ENCODE peak calls at places on chromosome 3, in ten cellular contexts. One of them, this sample, is unnamed. For H3K27me3 and H3K4me1, the result is how much of the 10 kb centered on the place peaks cover.

GRCh38 chr3:128205616-128206015 is 52.3 kb downstream of the EEFSEC start:
- DNase-seq in CD8-positive, alpha-beta T cell: no peak
- DNase-seq in left lung: no peak
- DNase-seq in neuronal stem cell: no peak
- DNase-seq in mesendoderm: no peak
- DNase-seq in cardiac muscle cell: no peak
- DNase-seq in psoas muscle: no peak
- DNase-seq in tibial artery: no peak
- DNase-seq in neural progenitor cell: no peak
- DNase-seq in GM12878: no peak
- DNase-seq in this sample: no peak

GRCh38 chr3:40924559-40925058 is 274.7 kb upstream of the CTNNB1 start:
- DNase-seq in CD8-positive, alpha-beta T cell: no peak
- DNase-seq in left lung: no peak
- DNase-seq in neuronal stem cell: no peak
- DNase-seq in mesendoderm: no peak
- DNase-seq in cardiac muscle cell: no peak
- DNase-seq in psoas muscle: no peak
- DNase-seq in tibial artery: no peak
- DNase-seq in neural progenitor cell: no peak
- DNase-seq in GM12878: no peak
- DNase-seq in this sample: no peak

GRCh38 chr3:108184824-108185223 is 37.4 kb downstream of the IFT57 start:
- DNase-seq in CD8-positive, alpha-beta T cell: no peak
- DNase-seq in left lung: no peak
- DNase-seq in neuronal stem cell: no peak
- DNase-seq in mesendoderm: no peak
- DNase-seq in cardiac muscle cell: no peak
- DNase-seq in psoas muscle: no peak
- DNase-seq in tibial artery: no peak
- DNase-seq in neural progenitor cell: no peak
- DNase-seq in GM12878: no peak
- DNase-seq in this sample: no peak

GRCh38 chr3:126416943-126417342 is 22.2 kb downstream of the CFAP100 start:
- DNase-seq in CD8-positive, alpha-beta T cell: no peak
- DNase-seq in left lung: no peak
- DNase-seq in neuronal stem cell: no peak
- DNase-seq in mesendoderm: no peak
- DNase-seq in cardiac muscle cell: no peak
- DNase-seq in psoas muscle: no peak
- DNase-seq in tibial artery: no peak
- DNase-seq in neural progenitor cell: no peak
- DNase-seq in GM12878: no peak
- DNase-seq in this sample: no peak

GRCh38 chr3:50592568-50592967 is 19.0 kb downstream of the CISH start:
- DNase-seq in CD8-positive, alpha-beta T cell: no peak
- DNase-seq in left lung: peak
- DNase-seq in neuronal stem cell: no peak
- DNase-seq in mesendoderm: no peak
- DNase-seq in cardiac muscle cell: no peak
- DNase-seq in psoas muscle: peak
- DNase-seq in tibial artery: no peak
- DNase-seq in neural progenitor cell: no peak
- DNase-seq in GM12878: no peak
- DNase-seq in this sample: no peak

GRCh38 chr3:119401069-119401468 is 62.3 kb downstream of the TMEM39A start:
- DNase-seq in CD8-positive, alpha-beta T cell: no peak
- DNase-seq in left lung: no peak
- DNase-seq in neuronal stem cell: no peak
- DNase-seq in mesendoderm: no peak
- DNase-seq in cardiac muscle cell: no peak
- DNase-seq in psoas muscle: no peak
- DNase-seq in tibial artery: no peak
- DNase-seq in neural progenitor cell: no peak
- DNase-seq in GM12878: peak
- DNase-seq in this sample: peak

GRCh38 chr3:127286571-127287140 is 1.2 kb downstream of the PRR20G start:
- DNase-seq in CD8-positive, alpha-beta T cell: no peak
- DNase-seq in left lung: no peak
- DNase-seq in neuronal stem cell: no peak
- DNase-seq in mesendoderm: no peak
- DNase-seq in cardiac muscle cell: no peak
- DNase-seq in psoas muscle: no peak
- DNase-seq in tibial artery: no peak
- DNase-seq in neural progenitor cell: no peak
- DNase-seq in GM12878: no peak
- DNase-seq in this sample: no peak

GRCh38 chr3:120162400-120162799 is 68.2 kb upstream of the GSK3B start:
- DNase-seq in CD8-positive, alpha-beta T cell: no peak
- DNase-seq in left lung: no peak
- DNase-seq in neuronal stem cell: no peak
- DNase-seq in mesendoderm: no peak
- DNase-seq in cardiac muscle cell: no peak
- DNase-seq in psoas muscle: no peak
- DNase-seq in tibial artery: no peak
- DNase-seq in neural progenitor cell: no peak
- DNase-seq in GM12878: no peak
- DNase-seq in this sample: no peak

GRCh38 chr3:10981961-10982360 is 10.6 kb upstream of the SLC6A1 start:
- DNase-seq in CD8-positive, alpha-beta T cell: no peak
- DNase-seq in left lung: no peak
- DNase-seq in neuronal stem cell: no peak
- DNase-seq in mesendoderm: no peak
- DNase-seq in cardiac muscle cell: peak
- DNase-seq in psoas muscle: no peak
- DNase-seq in tibial artery: no peak
- DNase-seq in neural progenitor cell: no peak
- DNase-seq in GM12878: no peak
- DNase-seq in this sample: no peak

GRCh38 chr3:77026904-77027634 is 12.8 kb upstream of the ROBO2 start:
- DNase-seq in CD8-positive, alpha-beta T cell: no peak
- DNase-seq in left lung: no peak
- DNase-seq in neuronal stem cell: no peak
- DNase-seq in mesendoderm: no peak
- DNase-seq in cardiac muscle cell: no peak
- DNase-seq in psoas muscle: no peak
- DNase-seq in tibial artery: no peak
- DNase-seq in neural progenitor cell: no peak
- DNase-seq in GM12878: no peak
- DNase-seq in this sample: no peak

GRCh38 chr3:30435950-30436349 is 170.5 kb upstream of the TGFBR2 start:
- DNase-seq in CD8-positive, alpha-beta T cell: no peak
- DNase-seq in left lung: no peak
- DNase-seq in neuronal stem cell: no peak
- DNase-seq in mesendoderm: peak
- DNase-seq in cardiac muscle cell: no peak
- DNase-seq in psoas muscle: no peak
- DNase-seq in tibial artery: no peak
- DNase-seq in neural progenitor cell: no peak
- DNase-seq in GM12878: no peak
- DNase-seq in this sample: peak

GRCh38 chr3:113018461-113019181 is 27.8 kb downstream of the GTPBP8 start:
- DNase-seq in CD8-positive, alpha-beta T cell: no peak
- DNase-seq in left lung: no peak
- DNase-seq in neuronal stem cell: no peak
- DNase-seq in mesendoderm: no peak
- DNase-seq in cardiac muscle cell: no peak
- DNase-seq in psoas muscle: no peak
- DNase-seq in tibial artery: no peak
- DNase-seq in neural progenitor cell: peak
- DNase-seq in GM12878: no peak
- DNase-seq in this sample: peak

GRCh38 chr3:69214241-69214640 is 91.8 kb upstream of the LMOD3 start:
- DNase-seq in CD8-positive, alpha-beta T cell: no peak
- DNase-seq in left lung: no peak
- DNase-seq in neuronal stem cell: no peak
- DNase-seq in mesendoderm: no peak
- DNase-seq in cardiac muscle cell: no peak
- DNase-seq in psoas muscle: no peak
- DNase-seq in tibial artery: no peak
- DNase-seq in neural progenitor cell: no peak
- DNase-seq in GM12878: no peak
- DNase-seq in this sample: no peak

GRCh38 chr3:101941253-101942039 is 92.1 kb downstream of the NFKBIZ start:
- DNase-seq in CD8-positive, alpha-beta T cell: no peak
- DNase-seq in left lung: no peak
- DNase-seq in neuronal stem cell: no peak
- DNase-seq in mesendoderm: no peak
- DNase-seq in cardiac muscle cell: no peak
- DNase-seq in psoas muscle: no peak
- DNase-seq in tibial artery: no peak
- DNase-seq in neural progenitor cell: no peak
- DNase-seq in GM12878: no peak
- DNase-seq in this sample: no peak

DNA sequence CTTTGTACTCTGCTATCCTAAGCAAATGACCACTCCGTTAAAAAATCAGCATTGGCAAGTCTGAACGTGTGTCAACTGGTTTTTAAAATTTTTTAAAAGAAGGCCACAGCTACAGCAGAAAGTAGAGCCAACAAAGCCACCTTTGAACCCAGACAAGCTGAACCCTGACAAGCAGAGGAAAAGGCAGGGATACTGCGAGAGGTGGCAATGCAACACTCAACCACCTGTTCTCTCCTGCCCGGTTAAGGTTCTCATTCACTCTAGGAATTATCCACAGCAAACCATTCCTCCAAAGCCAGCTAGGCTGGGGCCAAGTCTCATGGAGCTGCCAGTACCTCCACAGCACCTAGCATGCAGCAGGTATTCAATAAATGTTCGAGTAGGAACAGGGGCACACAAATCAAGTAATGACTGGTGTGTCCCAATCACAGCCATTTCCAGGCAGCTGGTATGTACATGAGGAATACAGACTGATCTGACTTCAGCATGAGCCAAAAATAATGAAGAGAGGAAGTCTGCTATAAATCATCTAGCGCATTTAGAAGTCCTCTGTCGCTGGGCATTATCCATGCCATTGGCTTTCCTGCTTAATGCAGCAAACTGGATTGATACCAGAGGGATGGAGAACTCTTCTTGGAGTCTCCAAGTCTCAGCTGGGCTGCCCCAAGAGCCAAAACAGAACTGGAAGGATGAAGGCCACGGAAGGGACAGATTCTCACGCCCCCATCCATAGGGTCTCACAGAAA is 75.9 kb downstream of the ADCY5 start:
- DNase-seq in CD8-positive, alpha-beta T cell: no peak
- DNase-seq in left lung: peak
- DNase-seq in neuronal stem cell: no peak
- DNase-seq in mesendoderm: no peak
- DNase-seq in cardiac muscle cell: no peak
- DNase-seq in psoas muscle: no peak
- DNase-seq in tibial artery: peak
- DNase-seq in neural progenitor cell: no peak
- DNase-seq in GM12878: no peak
- DNase-seq in this sample: no peak
- H3K27me3 ChIP-seq in CD8-positive, alpha-beta T cell: under half
- H3K27me3 ChIP-seq in left lung: under half
- H3K27me3 ChIP-seq in neuronal stem cell: under half
- H3K27me3 ChIP-seq in mesendoderm: under half
- H3K27me3 ChIP-seq in cardiac muscle cell: under half
- H3K27me3 ChIP-seq in psoas muscle: under half
- H3K27me3 ChIP-seq in tibial artery: under half
- H3K27me3 ChIP-seq in neural progenitor cell: under half
- H3K27me3 ChIP-seq in GM12878: under half
- H3K27me3 ChIP-seq in this sample: under half

DNA sequence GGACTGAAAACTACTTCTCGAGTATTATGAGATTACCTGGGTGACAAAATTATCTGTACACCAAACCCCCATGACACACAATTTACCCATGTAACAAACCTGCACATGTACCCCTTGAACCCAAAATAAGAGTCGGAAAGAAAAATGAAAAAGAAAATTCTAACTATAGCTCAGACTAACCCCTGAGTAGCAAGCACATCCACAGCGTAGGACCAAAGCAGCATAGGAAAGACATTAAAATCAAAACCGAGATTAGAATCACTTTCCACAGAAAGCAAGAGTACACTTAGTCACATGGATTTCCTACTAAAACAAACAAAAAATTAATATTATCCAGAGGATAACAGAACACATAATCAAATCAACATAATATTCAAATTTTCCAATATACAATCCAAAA is 6.3 kb upstream of the PIK3CA start:
- DNase-seq in CD8-positive, alpha-beta T cell: no peak
- DNase-seq in left lung: no peak
- DNase-seq in neuronal stem cell: no peak
- DNase-seq in mesendoderm: no peak
- DNase-seq in cardiac muscle cell: no peak
- DNase-seq in psoas muscle: no peak
- DNase-seq in tibial artery: no peak
- DNase-seq in neural progenitor cell: no peak
- DNase-seq in GM12878: no peak
- DNase-seq in this sample: no peak
- H3K4me3 ChIP-seq in CD8-positive, alpha-beta T cell: no peak
- H3K4me3 ChIP-seq in left lung: no peak
- H3K4me3 ChIP-seq in neuronal stem cell: no peak
- H3K4me3 ChIP-seq in mesendoderm: no peak
- H3K4me3 ChIP-seq in cardiac muscle cell: no peak
- H3K4me3 ChIP-seq in psoas muscle: no peak
- H3K4me3 ChIP-seq in tibial artery: no peak
- H3K4me3 ChIP-seq in neural progenitor cell: no peak
- H3K4me3 ChIP-seq in GM12878: no peak
- H3K4me3 ChIP-seq in this sample: no peak

GRCh38 chr3:13653631-13654279 is 104.8 kb downstream of the FBLN2 start:
- DNase-seq in CD8-positive, alpha-beta T cell: no peak
- DNase-seq in left lung: no peak
- DNase-seq in neuronal stem cell: no peak
- DNase-seq in mesendoderm: peak
- DNase-seq in cardiac muscle cell: no peak
- DNase-seq in psoas muscle: no peak
- DNase-seq in tibial artery: no peak
- DNase-seq in neural progenitor cell: no peak
- DNase-seq in GM12878: no peak
- DNase-seq in this sample: no peak
- H3K4me1 ChIP-seq in CD8-positive, alpha-beta T cell: under half
- H3K4me1 ChIP-seq in left lung: under half
- H3K4me1 ChIP-seq in neuronal stem cell: under half
- H3K4me1 ChIP-seq in mesendoderm: under half
- H3K4me1 ChIP-seq in cardiac muscle cell: under half
- H3K4me1 ChIP-seq in psoas muscle: under half
- H3K4me1 ChIP-seq in tibial artery: under half
- H3K4me1 ChIP-seq in neural progenitor cell: under half
- H3K4me1 ChIP-seq in GM12878: under half
- H3K4me1 ChIP-seq in this sample: under half

DNA sequence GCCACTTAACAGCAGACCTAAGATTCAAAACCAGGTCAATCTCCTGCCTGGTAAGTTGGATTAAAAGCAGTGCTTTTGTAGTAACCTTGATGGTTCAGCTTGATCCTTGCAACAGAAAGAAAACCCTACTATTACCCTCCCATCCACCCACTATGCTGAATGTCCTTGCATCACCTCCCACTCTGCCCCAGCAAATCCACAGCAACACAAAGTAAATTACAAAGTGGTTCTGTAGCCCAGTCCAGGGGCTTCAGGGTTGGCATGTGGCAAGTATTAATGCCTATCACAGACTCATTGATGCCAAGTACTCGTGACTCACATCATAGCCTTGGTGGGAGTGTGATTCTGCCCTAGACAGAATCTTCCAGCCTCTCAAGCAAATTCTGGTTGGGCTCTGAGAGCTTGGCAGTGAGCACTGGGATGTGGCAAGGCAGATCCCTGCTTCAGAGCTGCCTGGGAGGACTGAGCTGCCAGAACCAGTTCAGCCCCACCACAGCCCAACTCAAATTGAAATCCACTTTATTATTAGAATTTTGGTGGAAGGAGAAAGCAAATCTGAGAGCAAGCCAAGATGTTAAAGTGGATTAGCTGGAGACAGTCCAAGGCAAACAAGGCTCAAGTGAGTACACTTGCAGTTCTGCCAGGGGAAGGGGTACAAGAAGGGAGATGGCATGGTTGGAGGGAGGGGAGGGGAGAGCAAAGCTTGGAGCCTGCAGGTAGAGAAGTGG is 225.8 kb upstream of the UMPS start:
- DNase-seq in CD8-positive, alpha-beta T cell: no peak
- DNase-seq in left lung: peak
- DNase-seq in neuronal stem cell: no peak
- DNase-seq in mesendoderm: no peak
- DNase-seq in cardiac muscle cell: no peak
- DNase-seq in psoas muscle: no peak
- DNase-seq in tibial artery: peak
- DNase-seq in neural progenitor cell: no peak
- DNase-seq in GM12878: no peak
- DNase-seq in this sample: no peak
- H3K27me3 ChIP-seq in CD8-positive, alpha-beta T cell: under half
- H3K27me3 ChIP-seq in left lung: under half
- H3K27me3 ChIP-seq in neuronal stem cell: under half
- H3K27me3 ChIP-seq in mesendoderm: under half
- H3K27me3 ChIP-seq in cardiac muscle cell: under half
- H3K27me3 ChIP-seq in psoas muscle: under half
- H3K27me3 ChIP-seq in tibial artery: under half
- H3K27me3 ChIP-seq in neural progenitor cell: under half
- H3K27me3 ChIP-seq in GM12878: under half
- H3K27me3 ChIP-seq in this sample: under half

This sample was measured in CD4-positive, CD25-positive, alpha-beta regulatory T cell.